ENCODE peak calls at places on chromosomes 11 and 22, in ten cellular contexts. One of them, this sample, is unnamed.

GRCh38 chr11:2693851-2694261 is 5.9 kb downstream of the KCNQ1OT1 start:
- DNase-seq in naive thymus-derived CD4-positive, alpha-beta T cell: no peak
- DNase-seq in mesendoderm: peak; percentile 67
- DNase-seq in body of pancreas: no peak
- DNase-seq in suprapubic skin: peak; percentile 70
- DNase-seq in A549: no peak
- DNase-seq in RWPE1: no peak
- DNase-seq in uterus: no peak
- DNase-seq in IMR-90: no peak
- DNase-seq in left ventricle myocardium inferior: peak; percentile 7
- DNase-seq in this sample: no peak

GRCh38 chr22:49922484-49922883 is 4.0 kb downstream of the CRELD2 start:
- DNase-seq in naive thymus-derived CD4-positive, alpha-beta T cell: no peak
- DNase-seq in mesendoderm: no peak
- DNase-seq in body of pancreas: no peak
- DNase-seq in suprapubic skin: no peak
- DNase-seq in A549: no peak
- DNase-seq in RWPE1: no peak
- DNase-seq in uterus: no peak
- DNase-seq in IMR-90: no peak
- DNase-seq in left ventricle myocardium inferior: no peak
- DNase-seq in this sample: no peak

GRCh38 chr11:132471491-132471890 is 1060.8 kb downstream of the OPCML start:
- DNase-seq in naive thymus-derived CD4-positive, alpha-beta T cell: no peak
- DNase-seq in mesendoderm: no peak
- DNase-seq in body of pancreas: no peak
- DNase-seq in suprapubic skin: no peak
- DNase-seq in A549: no peak
- DNase-seq in RWPE1: no peak
- DNase-seq in uterus: no peak
- DNase-seq in IMR-90: no peak
- DNase-seq in left ventricle myocardium inferior: no peak
- DNase-seq in this sample: no peak

GRCh38 chr11:63574856-63575602 is 11.8 kb upstream of the PLAAT2 start:
- DNase-seq in naive thymus-derived CD4-positive, alpha-beta T cell: no peak
- DNase-seq in mesendoderm: no peak
- DNase-seq in body of pancreas: no peak
- DNase-seq in suprapubic skin: no peak
- DNase-seq in A549: no peak
- DNase-seq in RWPE1: no peak
- DNase-seq in uterus: peak; percentile 68
- DNase-seq in IMR-90: peak; percentile 27
- DNase-seq in left ventricle myocardium inferior: peak; percentile 33
- DNase-seq in this sample: peak; percentile 56

GRCh38 chr11:132158091-132158490 is 787.7 kb downstream of the NTM start:
- DNase-seq in naive thymus-derived CD4-positive, alpha-beta T cell: no peak
- DNase-seq in mesendoderm: peak; percentile 82
- DNase-seq in body of pancreas: peak; percentile 3
- DNase-seq in suprapubic skin: no peak
- DNase-seq in A549: no peak
- DNase-seq in RWPE1: peak; percentile 8
- DNase-seq in uterus: no peak
- DNase-seq in IMR-90: peak; percentile 14
- DNase-seq in left ventricle myocardium inferior: no peak
- DNase-seq in this sample: no peak

GRCh38 chr11:1604711-1605110 is 3.6 kb downstream of the KRTAP5-3 start:
- DNase-seq in naive thymus-derived CD4-positive, alpha-beta T cell: no peak
- DNase-seq in mesendoderm: no peak
- DNase-seq in body of pancreas: no peak
- DNase-seq in suprapubic skin: no peak
- DNase-seq in A549: no peak
- DNase-seq in RWPE1: no peak
- DNase-seq in uterus: no peak
- DNase-seq in IMR-90: no peak
- DNase-seq in left ventricle myocardium inferior: no peak
- DNase-seq in this sample: no peak

GRCh38 chr11:21908211-21908610 is 284.7 kb upstream of the ANO5 start:
- DNase-seq in naive thymus-derived CD4-positive, alpha-beta T cell: no peak
- DNase-seq in mesendoderm: no peak
- DNase-seq in body of pancreas: no peak
- DNase-seq in suprapubic skin: no peak
- DNase-seq in A549: no peak
- DNase-seq in RWPE1: no peak
- DNase-seq in uterus: no peak
- DNase-seq in IMR-90: no peak
- DNase-seq in left ventricle myocardium inferior: no peak
- DNase-seq in this sample: no peak

GRCh38 chr11:134469627-134470026 is 57.6 kb upstream of the B3GAT1 start:
- DNase-seq in naive thymus-derived CD4-positive, alpha-beta T cell: no peak
- DNase-seq in mesendoderm: peak; percentile 49
- DNase-seq in body of pancreas: no peak
- DNase-seq in suprapubic skin: no peak
- DNase-seq in A549: no peak
- DNase-seq in RWPE1: peak; percentile 25
- DNase-seq in uterus: no peak
- DNase-seq in IMR-90: no peak
- DNase-seq in left ventricle myocardium inferior: no peak
- DNase-seq in this sample: no peak

GRCh38 chr22:35350539-35351503 is 30.1 kb upstream of the HMOX1 start:
- DNase-seq in naive thymus-derived CD4-positive, alpha-beta T cell: peak; percentile 70
- DNase-seq in mesendoderm: peak; percentile 92
- DNase-seq in body of pancreas: peak; percentile 92
- DNase-seq in suprapubic skin: peak; percentile 95
- DNase-seq in A549: peak; percentile 85
- DNase-seq in RWPE1: peak; percentile 87
- DNase-seq in uterus: peak; percentile 94
- DNase-seq in IMR-90: peak; percentile 89
- DNase-seq in left ventricle myocardium inferior: peak; percentile 91
- DNase-seq in this sample: peak; percentile 97

GRCh38 chr22:42277988-42278776 is 7.7 kb upstream of the TCF20 start:
- DNase-seq in naive thymus-derived CD4-positive, alpha-beta T cell: no peak
- DNase-seq in mesendoderm: no peak
- DNase-seq in body of pancreas: no peak
- DNase-seq in suprapubic skin: no peak
- DNase-seq in A549: no peak
- DNase-seq in RWPE1: peak; percentile 5
- DNase-seq in uterus: no peak
- DNase-seq in IMR-90: no peak
- DNase-seq in left ventricle myocardium inferior: no peak
- DNase-seq in this sample: peak; percentile 46

GRCh38 chr11:62911137-62912130 is 9.7 kb downstream of the CHRM1 start:
- DNase-seq in naive thymus-derived CD4-positive, alpha-beta T cell: no peak
- DNase-seq in mesendoderm: no peak
- DNase-seq in body of pancreas: no peak
- DNase-seq in suprapubic skin: no peak
- DNase-seq in A549: no peak
- DNase-seq in RWPE1: no peak
- DNase-seq in uterus: no peak
- DNase-seq in IMR-90: no peak
- DNase-seq in left ventricle myocardium inferior: no peak
- DNase-seq in this sample: no peak

GRCh38 chr11:27621440-27622161 is 78.7 kb downstream of the BDNF start:
- DNase-seq in naive thymus-derived CD4-positive, alpha-beta T cell: no peak
- DNase-seq in mesendoderm: no peak
- DNase-seq in body of pancreas: peak; percentile 4
- DNase-seq in suprapubic skin: no peak
- DNase-seq in A549: no peak
- DNase-seq in RWPE1: no peak
- DNase-seq in uterus: no peak
- DNase-seq in IMR-90: peak; percentile 42
- DNase-seq in left ventricle myocardium inferior: no peak
- DNase-seq in this sample: no peak

GRCh38 chr11:8905528-8906165 is 5.3 kb upstream of the AKIP1 start:
- DNase-seq in naive thymus-derived CD4-positive, alpha-beta T cell: no peak
- DNase-seq in mesendoderm: no peak
- DNase-seq in body of pancreas: no peak
- DNase-seq in suprapubic skin: no peak
- DNase-seq in A549: peak; percentile 25
- DNase-seq in RWPE1: peak; percentile 60
- DNase-seq in uterus: no peak
- DNase-seq in IMR-90: peak; percentile 83
- DNase-seq in left ventricle myocardium inferior: no peak
- DNase-seq in this sample: no peak

GRCh38 chr22:24189249-24190158 is 8.2 kb downstream of the SUSD2 start:
- DNase-seq in naive thymus-derived CD4-positive, alpha-beta T cell: no peak
- DNase-seq in mesendoderm: peak; percentile 56
- DNase-seq in body of pancreas: peak; percentile 75
- DNase-seq in suprapubic skin: no peak
- DNase-seq in A549: peak; percentile 84
- DNase-seq in RWPE1: peak; percentile 76
- DNase-seq in uterus: peak; percentile 81
- DNase-seq in IMR-90: peak; percentile 50
- DNase-seq in left ventricle myocardium inferior: peak; percentile 79
- DNase-seq in this sample: peak; percentile 81

GRCh38 chr22:49586244-49586748 is 241.4 kb downstream of the BRD1 start:
- DNase-seq in naive thymus-derived CD4-positive, alpha-beta T cell: no peak
- DNase-seq in mesendoderm: peak; percentile 17
- DNase-seq in body of pancreas: no peak
- DNase-seq in suprapubic skin: no peak
- DNase-seq in A549: no peak
- DNase-seq in RWPE1: no peak
- DNase-seq in uterus: no peak
- DNase-seq in IMR-90: no peak
- DNase-seq in left ventricle myocardium inferior: no peak
- DNase-seq in this sample: no peak

GRCh38 chr11:61302550-61302949 is 7.4 kb upstream of the VWCE start:
- DNase-seq in naive thymus-derived CD4-positive, alpha-beta T cell: no peak
- DNase-seq in mesendoderm: no peak
- DNase-seq in body of pancreas: no peak
- DNase-seq in suprapubic skin: no peak
- DNase-seq in A549: no peak
- DNase-seq in RWPE1: no peak
- DNase-seq in uterus: no peak
- DNase-seq in IMR-90: no peak
- DNase-seq in left ventricle myocardium inferior: no peak
- DNase-seq in this sample: no peak

GRCh38 chr11:134045799-134046635 is 22.9 kb upstream of the JAM3 start:
- DNase-seq in naive thymus-derived CD4-positive, alpha-beta T cell: no peak
- DNase-seq in mesendoderm: peak; percentile 60
- DNase-seq in body of pancreas: no peak
- DNase-seq in suprapubic skin: no peak
- DNase-seq in A549: no peak
- DNase-seq in RWPE1: no peak
- DNase-seq in uterus: no peak
- DNase-seq in IMR-90: no peak
- DNase-seq in left ventricle myocardium inferior: peak; percentile 47
- DNase-seq in this sample: no peak

GRCh38 chr22:33047744-33048143 is 10.4 kb downstream of the SYN3 start:
- DNase-seq in naive thymus-derived CD4-positive, alpha-beta T cell: no peak
- DNase-seq in mesendoderm: no peak
- DNase-seq in body of pancreas: no peak
- DNase-seq in suprapubic skin: no peak
- DNase-seq in A549: no peak
- DNase-seq in RWPE1: no peak
- DNase-seq in uterus: no peak
- DNase-seq in IMR-90: no peak
- DNase-seq in left ventricle myocardium inferior: no peak
- DNase-seq in this sample: no peak

GRCh38 chr22:33051960-33052839 is 6.0 kb downstream of the SYN3 start:
- DNase-seq in naive thymus-derived CD4-positive, alpha-beta T cell: no peak
- DNase-seq in mesendoderm: peak; percentile 84
- DNase-seq in body of pancreas: no peak
- DNase-seq in suprapubic skin: peak; percentile 67
- DNase-seq in A549: no peak
- DNase-seq in RWPE1: no peak
- DNase-seq in uterus: no peak
- DNase-seq in IMR-90: no peak
- DNase-seq in left ventricle myocardium inferior: no peak
- DNase-seq in this sample: no peak

GRCh38 chr22:33049125-33049729 is 9.0 kb downstream of the SYN3 start:
- DNase-seq in naive thymus-derived CD4-positive, alpha-beta T cell: peak; percentile 18
- DNase-seq in mesendoderm: peak; percentile 81
- DNase-seq in body of pancreas: peak; percentile 83
- DNase-seq in suprapubic skin: peak; percentile 88
- DNase-seq in A549: peak; percentile 31
- DNase-seq in RWPE1: peak; percentile 57
- DNase-seq in uterus: peak; percentile 77
- DNase-seq in IMR-90: peak; percentile 67
- DNase-seq in left ventricle myocardium inferior: peak; percentile 70
- DNase-seq in this sample: peak; percentile 81

GRCh38 chr22:33053323-33053722 is 4.9 kb downstream of the SYN3 start:
- DNase-seq in naive thymus-derived CD4-positive, alpha-beta T cell: no peak
- DNase-seq in mesendoderm: no peak
- DNase-seq in body of pancreas: no peak
- DNase-seq in suprapubic skin: no peak
- DNase-seq in A549: no peak
- DNase-seq in RWPE1: no peak
- DNase-seq in uterus: no peak
- DNase-seq in IMR-90: no peak
- DNase-seq in left ventricle myocardium inferior: no peak
- DNase-seq in this sample: no peak

GRCh38 chr22:33050614-33051230 is 7.5 kb downstream of the SYN3 start:
- DNase-seq in naive thymus-derived CD4-positive, alpha-beta T cell: no peak
- DNase-seq in mesendoderm: peak; percentile 40
- DNase-seq in body of pancreas: no peak
- DNase-seq in suprapubic skin: peak; percentile 24
- DNase-seq in A549: no peak
- DNase-seq in RWPE1: no peak
- DNase-seq in uterus: no peak
- DNase-seq in IMR-90: no peak
- DNase-seq in left ventricle myocardium inferior: no peak
- DNase-seq in this sample: no peak
- H3K27ac ChIP-seq in naive thymus-derived CD4-positive, alpha-beta T cell: no peak overlapping the region
- H3K27ac ChIP-seq in mesendoderm: no peak overlapping the region
- H3K27ac ChIP-seq in body of pancreas: no peak overlapping the region
- H3K27ac ChIP-seq in suprapubic skin: no peak overlapping the region
- H3K27ac ChIP-seq in A549: no peak overlapping the region
- H3K27ac ChIP-seq in RWPE1: no peak overlapping the region
- H3K27ac ChIP-seq in uterus: no peak overlapping the region
- H3K27ac ChIP-seq in IMR-90: no peak overlapping the region
- H3K27ac ChIP-seq in left ventricle myocardium inferior: no peak overlapping the region
- H3K27ac ChIP-seq in this sample: no peak overlapping the region

GRCh38 chr11:108871152-108871551 is 206.3 kb downstream of the DDX10 start:
- DNase-seq in naive thymus-derived CD4-positive, alpha-beta T cell: no peak
- DNase-seq in mesendoderm: peak; percentile 66
- DNase-seq in body of pancreas: peak; percentile 26
- DNase-seq in suprapubic skin: no peak
- DNase-seq in A549: no peak
- DNase-seq in RWPE1: no peak
- DNase-seq in uterus: no peak
- DNase-seq in IMR-90: peak; percentile 75
- DNase-seq in left ventricle myocardium inferior: peak; percentile 15
- DNase-seq in this sample: no peak
- H3K27ac ChIP-seq in naive thymus-derived CD4-positive, alpha-beta T cell: no peak overlapping the region
- H3K27ac ChIP-seq in mesendoderm: no peak overlapping the region
- H3K27ac ChIP-seq in body of pancreas: no peak overlapping the region
- H3K27ac ChIP-seq in suprapubic skin: no peak overlapping the region
- H3K27ac ChIP-seq in A549: peak overlapping the region; percentile 77
- H3K27ac ChIP-seq in RWPE1: no peak overlapping the region
- H3K27ac ChIP-seq in uterus: no peak overlapping the region
- H3K27ac ChIP-seq in IMR-90: peak overlapping the region; percentile 85
- H3K27ac ChIP-seq in left ventricle myocardium inferior: no peak overlapping the region
- H3K27ac ChIP-seq in this sample: no peak overlapping the region

GRCh38 chr22:29710922-29711593 is 8.7 kb upstream of the CABP7 start:
- DNase-seq in naive thymus-derived CD4-positive, alpha-beta T cell: no peak
- DNase-seq in mesendoderm: no peak
- DNase-seq in body of pancreas: peak; percentile 68
- DNase-seq in suprapubic skin: no peak
- DNase-seq in A549: no peak
- DNase-seq in RWPE1: no peak
- DNase-seq in uterus: no peak
- DNase-seq in IMR-90: no peak
- DNase-seq in left ventricle myocardium inferior: peak; percentile 67
- DNase-seq in this sample: peak; percentile 92
- H3K27ac ChIP-seq in naive thymus-derived CD4-positive, alpha-beta T cell: no peak overlapping the region
- H3K27ac ChIP-seq in mesendoderm: no peak overlapping the region
- H3K27ac ChIP-seq in body of pancreas: no peak overlapping the region
- H3K27ac ChIP-seq in suprapubic skin: no peak overlapping the region
- H3K27ac ChIP-seq in A549: no peak overlapping the region
- H3K27ac ChIP-seq in RWPE1: no peak overlapping the region
- H3K27ac ChIP-seq in uterus: no peak overlapping the region
- H3K27ac ChIP-seq in IMR-90: no peak overlapping the region
- H3K27ac ChIP-seq in left ventricle myocardium inferior: no peak overlapping the region
- H3K27ac ChIP-seq in this sample: peak overlapping the region; percentile 9

GRCh38 chr22:21599053-21599893 is 30.5 kb downstream of the YDJC start:
- DNase-seq in naive thymus-derived CD4-positive, alpha-beta T cell: no peak
- DNase-seq in mesendoderm: no peak
- DNase-seq in body of pancreas: no peak
- DNase-seq in suprapubic skin: no peak
- DNase-seq in A549: no peak
- DNase-seq in RWPE1: no peak
- DNase-seq in uterus: no peak
- DNase-seq in IMR-90: no peak
- DNase-seq in left ventricle myocardium inferior: no peak
- DNase-seq in this sample: no peak
- H3K27ac ChIP-seq in naive thymus-derived CD4-positive, alpha-beta T cell: no peak overlapping the region
- H3K27ac ChIP-seq in mesendoderm: no peak overlapping the region
- H3K27ac ChIP-seq in body of pancreas: no peak overlapping the region
- H3K27ac ChIP-seq in suprapubic skin: no peak overlapping the region
- H3K27ac ChIP-seq in A549: no peak overlapping the region
- H3K27ac ChIP-seq in RWPE1: no peak overlapping the region
- H3K27ac ChIP-seq in uterus: no peak overlapping the region
- H3K27ac ChIP-seq in IMR-90: no peak overlapping the region
- H3K27ac ChIP-seq in left ventricle myocardium inferior: no peak overlapping the region
- H3K27ac ChIP-seq in this sample: no peak overlapping the region